ENCODE peak calls at places on chromosomes 5 and 9, in seven cellular contexts. One of them, this sample, is unnamed.

GRCh38 chr9:99134893-99135341 is 30.0 kb downstream of the TGFBR1 start:
- DNase-seq in uterus: no peak
- DNase-seq in CD8-positive, alpha-beta memory T cell: no peak
- DNase-seq in brain microvascular endothelial cell: peak
- DNase-seq in foreskin fibroblast: peak
- DNase-seq in lung: no peak
- DNase-seq in pancreas: no peak
- DNase-seq in this sample: no peak

GRCh38 chr9:99187311-99187710 is 34.4 kb downstream of the ALG2 start:
- DNase-seq in CD8-positive, alpha-beta memory T cell: no peak
- DNase-seq in lung: no peak
- DNase-seq in foreskin fibroblast: no peak
- DNase-seq in pancreas: no peak
- DNase-seq in brain microvascular endothelial cell: no peak
- DNase-seq in uterus: no peak
- DNase-seq in this sample: no peak

GRCh38 chr9:4138781-4139180 is 161.1 kb downstream of the GLIS3 start:
- DNase-seq in CD8-positive, alpha-beta memory T cell: no peak
- DNase-seq in pancreas: no peak
- DNase-seq in brain microvascular endothelial cell: no peak
- DNase-seq in lung: no peak
- DNase-seq in uterus: no peak
- DNase-seq in foreskin fibroblast: peak
- DNase-seq in this sample: no peak

GRCh38 chr5:5025774-5026406 is 114.2 kb upstream of the ADAMTS16 start:
- DNase-seq in CD8-positive, alpha-beta memory T cell: no peak
- DNase-seq in pancreas: no peak
- DNase-seq in uterus: no peak
- DNase-seq in lung: no peak
- DNase-seq in brain microvascular endothelial cell: no peak
- DNase-seq in foreskin fibroblast: no peak
- DNase-seq in this sample: peak

GRCh38 chr5:173823721-173824567 is 64.2 kb upstream of the CPEB4 start:
- DNase-seq in uterus: no peak
- DNase-seq in pancreas: peak
- DNase-seq in foreskin fibroblast: peak
- DNase-seq in brain microvascular endothelial cell: peak
- DNase-seq in CD8-positive, alpha-beta memory T cell: no peak
- DNase-seq in lung: peak
- DNase-seq in this sample: peak

GRCh38 chr5:35483797-35484196 is 133.9 kb upstream of the SPEF2 start:
- DNase-seq in lung: no peak
- DNase-seq in CD8-positive, alpha-beta memory T cell: no peak
- DNase-seq in uterus: no peak
- DNase-seq in pancreas: no peak
- DNase-seq in brain microvascular endothelial cell: no peak
- DNase-seq in foreskin fibroblast: no peak
- DNase-seq in this sample: no peak

GRCh38 chr5:148740966-148741742 is 85.3 kb upstream of the ADRB2 start:
- DNase-seq in pancreas: no peak
- DNase-seq in foreskin fibroblast: peak
- DNase-seq in uterus: no peak
- DNase-seq in lung: no peak
- DNase-seq in CD8-positive, alpha-beta memory T cell: peak
- DNase-seq in brain microvascular endothelial cell: peak
- DNase-seq in this sample: no peak

GRCh38 chr9:81619353-81620008 is 69.9 kb downstream of the TLE1 start:
- DNase-seq in brain microvascular endothelial cell: peak
- DNase-seq in CD8-positive, alpha-beta memory T cell: no peak
- DNase-seq in uterus: no peak
- DNase-seq in pancreas: no peak
- DNase-seq in foreskin fibroblast: peak
- DNase-seq in lung: no peak
- DNase-seq in this sample: peak

GRCh38 chr5:180519098-180519497 is 24.9 kb downstream of the CNOT6 start:
- DNase-seq in brain microvascular endothelial cell: no peak
- DNase-seq in uterus: no peak
- DNase-seq in foreskin fibroblast: peak
- DNase-seq in pancreas: no peak
- DNase-seq in CD8-positive, alpha-beta memory T cell: no peak
- DNase-seq in lung: no peak
- DNase-seq in this sample: no peak

GRCh38 chr9:111649016-111649415 is 12.4 kb upstream of the GNG10 start:
- DNase-seq in foreskin fibroblast: no peak
- DNase-seq in uterus: no peak
- DNase-seq in lung: no peak
- DNase-seq in CD8-positive, alpha-beta memory T cell: no peak
- DNase-seq in brain microvascular endothelial cell: no peak
- DNase-seq in pancreas: no peak
- DNase-seq in this sample: no peak

GRCh38 chr5:143561248-143561647 is 157.8 kb upstream of the NR3C1 start:
- DNase-seq in CD8-positive, alpha-beta memory T cell: no peak
- DNase-seq in uterus: no peak
- DNase-seq in pancreas: no peak
- DNase-seq in brain microvascular endothelial cell: no peak
- DNase-seq in foreskin fibroblast: no peak
- DNase-seq in lung: no peak
- DNase-seq in this sample: no peak

GRCh38 chr5:83357621-83358231 is 113.8 kb upstream of the VCAN start:
- DNase-seq in pancreas: no peak
- DNase-seq in lung: no peak
- DNase-seq in uterus: no peak
- DNase-seq in brain microvascular endothelial cell: no peak
- DNase-seq in CD8-positive, alpha-beta memory T cell: no peak
- DNase-seq in foreskin fibroblast: no peak
- DNase-seq in this sample: no peak

GRCh38 chr9:81653240-81653639 is 36.1 kb downstream of the TLE1 start:
- DNase-seq in foreskin fibroblast: peak
- DNase-seq in lung: no peak
- DNase-seq in pancreas: no peak
- DNase-seq in uterus: no peak
- DNase-seq in brain microvascular endothelial cell: no peak
- DNase-seq in CD8-positive, alpha-beta memory T cell: no peak
- DNase-seq in this sample: no peak

GRCh38 chr9:72857632-72858011 is 95.2 kb downstream of the ALDH1A1 start:
- DNase-seq in pancreas: no peak
- DNase-seq in foreskin fibroblast: no peak
- DNase-seq in uterus: no peak
- DNase-seq in CD8-positive, alpha-beta memory T cell: no peak
- DNase-seq in brain microvascular endothelial cell: no peak
- DNase-seq in lung: no peak
- DNase-seq in this sample: no peak

GRCh38 chr5:72470817-72471216 is 36.4 kb downstream of the ZNF366 start:
- DNase-seq in foreskin fibroblast: peak
- DNase-seq in CD8-positive, alpha-beta memory T cell: no peak
- DNase-seq in brain microvascular endothelial cell: peak
- DNase-seq in lung: no peak
- DNase-seq in uterus: no peak
- DNase-seq in pancreas: no peak
- DNase-seq in this sample: peak

GRCh38 chr9:76136986-76137385 is 246.5 kb downstream of the PCSK5 start:
- DNase-seq in lung: no peak
- DNase-seq in uterus: no peak
- DNase-seq in pancreas: no peak
- DNase-seq in CD8-positive, alpha-beta memory T cell: no peak
- DNase-seq in brain microvascular endothelial cell: peak
- DNase-seq in foreskin fibroblast: peak
- DNase-seq in this sample: peak

GRCh38 chr9:109107402-109108240 is 12.1 kb downstream of the TMEM245 start:
- DNase-seq in CD8-positive, alpha-beta memory T cell: no peak
- DNase-seq in brain microvascular endothelial cell: peak
- DNase-seq in uterus: peak
- DNase-seq in pancreas: no peak
- DNase-seq in lung: no peak
- DNase-seq in foreskin fibroblast: peak
- DNase-seq in this sample: peak

GRCh38 chr5:160260881-160261815 is 31.8 kb downstream of the FABP6 start:
- DNase-seq in pancreas: no peak
- DNase-seq in CD8-positive, alpha-beta memory T cell: no peak
- DNase-seq in uterus: no peak
- DNase-seq in brain microvascular endothelial cell: peak
- DNase-seq in lung: peak
- DNase-seq in foreskin fibroblast: no peak
- DNase-seq in this sample: no peak

GRCh38 chr5:135131801-135132675 is 98.0 kb upstream of the PITX1 start:
- DNase-seq in CD8-positive, alpha-beta memory T cell: no peak
- DNase-seq in brain microvascular endothelial cell: peak
- DNase-seq in foreskin fibroblast: no peak
- DNase-seq in uterus: no peak
- DNase-seq in pancreas: no peak
- DNase-seq in lung: no peak
- DNase-seq in this sample: peak

DNA sequence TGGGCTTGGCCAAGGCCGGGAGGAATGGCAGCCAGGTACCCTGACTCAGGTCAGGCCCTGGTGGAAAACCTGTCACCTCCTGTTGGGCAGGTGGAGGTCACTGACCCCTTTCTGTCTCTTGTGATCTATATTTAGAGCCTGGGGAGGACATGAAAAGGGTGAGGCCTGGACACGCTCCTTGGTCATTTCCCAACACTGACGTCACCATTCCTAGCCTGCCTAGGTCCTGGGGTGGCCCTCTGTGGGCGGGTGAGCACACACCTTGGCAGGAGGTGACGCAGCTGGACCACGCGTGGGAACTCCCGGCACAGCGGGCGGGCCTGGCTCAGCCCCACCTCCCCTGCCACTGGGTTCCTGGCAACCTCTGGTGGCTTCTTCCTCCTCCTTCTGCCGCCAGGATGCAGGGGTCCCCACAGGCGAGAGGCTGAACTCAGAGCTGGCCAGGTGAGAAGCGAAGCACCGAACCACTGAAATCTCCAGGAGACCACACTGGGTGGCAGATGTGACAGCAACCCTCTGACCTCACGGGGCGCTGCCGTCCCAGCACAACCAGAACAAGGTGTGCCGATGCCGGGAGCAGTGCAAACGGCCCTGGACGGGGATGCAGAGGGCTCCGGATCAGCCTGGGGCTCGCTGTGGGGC is 6.4 kb upstream of the RALGDS start:
- DNase-seq in CD8-positive, alpha-beta memory T cell: peak
- DNase-seq in brain microvascular endothelial cell: no peak
- DNase-seq in uterus: peak
- DNase-seq in lung: peak
- DNase-seq in pancreas: peak
- DNase-seq in foreskin fibroblast: no peak
- DNase-seq in this sample: no peak
- H3K4me3 ChIP-seq in CD8-positive, alpha-beta memory T cell: no peak
- H3K4me3 ChIP-seq in brain microvascular endothelial cell: no peak
- H3K4me3 ChIP-seq in uterus: no peak
- H3K4me3 ChIP-seq in lung: no peak
- H3K4me3 ChIP-seq in pancreas: no peak
- H3K4me3 ChIP-seq in foreskin fibroblast: no peak
- H3K4me3 ChIP-seq in this sample: no peak

GRCh38 chr9:100445161-100445902 is 18.4 kb downstream of the MSANTD3 start:
- DNase-seq in lung: no peak
- DNase-seq in brain microvascular endothelial cell: no peak
- DNase-seq in foreskin fibroblast: no peak
- DNase-seq in uterus: no peak
- DNase-seq in pancreas: no peak
- DNase-seq in CD8-positive, alpha-beta memory T cell: no peak
- DNase-seq in this sample: no peak

GRCh38 chr9:100440071-100440470 is 13.1 kb downstream of the MSANTD3 start:
- DNase-seq in uterus: no peak
- DNase-seq in lung: peak
- DNase-seq in foreskin fibroblast: peak
- DNase-seq in brain microvascular endothelial cell: peak
- DNase-seq in pancreas: no peak
- DNase-seq in CD8-positive, alpha-beta memory T cell: no peak
- DNase-seq in this sample: no peak

GRCh38 chr9:100443781-100444768 is 17.1 kb downstream of the MSANTD3 start:
- DNase-seq in CD8-positive, alpha-beta memory T cell: no peak
- DNase-seq in lung: no peak
- DNase-seq in brain microvascular endothelial cell: peak
- DNase-seq in foreskin fibroblast: peak
- DNase-seq in pancreas: no peak
- DNase-seq in uterus: no peak
- DNase-seq in this sample: no peak

GRCh38 chr9:100437860-100438805 is 11.2 kb downstream of the MSANTD3 start:
- DNase-seq in foreskin fibroblast: peak
- DNase-seq in CD8-positive, alpha-beta memory T cell: peak
- DNase-seq in pancreas: peak
- DNase-seq in uterus: peak
- DNase-seq in lung: peak
- DNase-seq in brain microvascular endothelial cell: peak
- DNase-seq in this sample: peak

DNA sequence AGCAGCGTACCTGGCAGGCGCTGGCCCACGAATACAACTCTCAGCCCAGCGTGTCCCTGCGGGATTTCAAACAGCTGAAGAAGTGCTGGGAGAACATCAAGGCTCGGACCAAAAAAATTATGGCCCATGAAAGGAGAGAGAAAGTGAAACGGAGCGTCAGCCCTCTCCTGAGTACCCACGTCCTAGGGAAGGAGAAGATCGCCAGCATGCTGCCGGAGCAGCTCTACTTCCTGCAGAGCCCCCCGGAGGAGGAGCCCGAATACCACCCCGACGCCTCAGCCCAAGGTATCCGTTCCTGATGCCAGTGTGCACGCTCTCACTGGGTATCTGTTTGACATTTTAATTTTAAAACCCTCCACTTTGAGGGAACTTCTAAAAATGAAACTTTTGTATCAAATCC is 15.1 kb downstream of the MSANTD3 start:
- DNase-seq in foreskin fibroblast: no peak
- DNase-seq in lung: no peak
- DNase-seq in uterus: no peak
- DNase-seq in CD8-positive, alpha-beta memory T cell: no peak
- DNase-seq in brain microvascular endothelial cell: no peak
- DNase-seq in pancreas: no peak
- DNase-seq in this sample: no peak
- H3K4me3 ChIP-seq in foreskin fibroblast: no peak
- H3K4me3 ChIP-seq in lung: no peak
- H3K4me3 ChIP-seq in uterus: no peak
- H3K4me3 ChIP-seq in CD8-positive, alpha-beta memory T cell: no peak
- H3K4me3 ChIP-seq in brain microvascular endothelial cell: no peak
- H3K4me3 ChIP-seq in pancreas: no peak
- H3K4me3 ChIP-seq in this sample: no peak

DNA sequence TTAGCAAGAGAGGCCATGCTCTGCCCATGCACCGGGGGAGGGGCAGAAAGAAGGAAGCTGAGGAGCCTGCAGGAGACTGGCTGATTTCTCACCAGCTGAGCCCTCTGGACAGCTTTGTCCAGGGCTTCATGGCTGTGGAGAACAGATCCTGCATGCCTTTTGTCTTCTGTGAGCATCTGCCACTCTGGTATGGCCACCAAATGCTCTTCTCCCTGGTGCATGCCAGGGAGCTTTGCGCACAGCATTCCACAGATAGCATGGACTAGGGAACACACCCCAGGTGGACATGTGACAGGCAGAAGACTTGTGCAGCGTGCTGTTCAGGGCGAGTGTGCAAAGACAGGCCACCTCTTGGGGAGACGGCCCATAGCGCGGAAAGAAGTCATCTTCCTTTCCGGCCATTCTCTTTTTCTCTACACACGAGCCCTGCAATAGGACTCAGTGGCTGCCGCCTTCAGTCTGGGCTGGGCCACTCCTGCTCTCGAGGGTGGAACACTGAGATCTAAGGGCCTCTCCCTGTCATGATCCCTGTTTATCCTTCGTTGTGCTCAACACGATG is 56.7 kb downstream of the GADD45G start:
- DNase-seq in uterus: no peak
- DNase-seq in lung: no peak
- DNase-seq in pancreas: no peak
- DNase-seq in foreskin fibroblast: no peak
- DNase-seq in brain microvascular endothelial cell: no peak
- DNase-seq in CD8-positive, alpha-beta memory T cell: no peak
- DNase-seq in this sample: no peak
- H3K4me3 ChIP-seq in uterus: no peak
- H3K4me3 ChIP-seq in lung: no peak
- H3K4me3 ChIP-seq in pancreas: no peak
- H3K4me3 ChIP-seq in foreskin fibroblast: no peak
- H3K4me3 ChIP-seq in brain microvascular endothelial cell: no peak
- H3K4me3 ChIP-seq in CD8-positive, alpha-beta memory T cell: no peak
- H3K4me3 ChIP-seq in this sample: no peak

GRCh38 chr9:69023650-69024049 is 9.7 kb upstream of the PRKACG start:
- DNase-seq in foreskin fibroblast: no peak
- DNase-seq in CD8-positive, alpha-beta memory T cell: no peak
- DNase-seq in uterus: no peak
- DNase-seq in brain microvascular endothelial cell: no peak
- DNase-seq in lung: no peak
- DNase-seq in pancreas: peak
- DNase-seq in this sample: no peak
- H3K4me3 ChIP-seq in foreskin fibroblast: no peak
- H3K4me3 ChIP-seq in CD8-positive, alpha-beta memory T cell: no peak
- H3K4me3 ChIP-seq in uterus: no peak
- H3K4me3 ChIP-seq in brain microvascular endothelial cell: no peak
- H3K4me3 ChIP-seq in lung: no peak
- H3K4me3 ChIP-seq in pancreas: peak
- H3K4me3 ChIP-seq in this sample: no peak